ENCODE peak calls at places on chromosomes 13 and 19, in six cellular contexts. One of them, this sample, is unnamed.

GRCh38 chr13:40484101-40484800 is 182.2 kb downstream of the FOXO1 start:
- DNase-seq in HepG2: no peak
- DNase-seq in GM12878: no peak
- DNase-seq in H1: no peak
- DNase-seq in K562: no peak
- DNase-seq in HCT116: no peak
- DNase-seq in this sample: no peak

GRCh38 chr13:29935309-29935981 is 85.0 kb upstream of the UBL3 start:
- DNase-seq in HepG2: no peak
- DNase-seq in GM12878: peak; percentile 74
- DNase-seq in H1: no peak
- DNase-seq in K562: no peak
- DNase-seq in HCT116: no peak
- DNase-seq in this sample: no peak

GRCh38 chr19:55527197-55528029 is 9.5 kb downstream of the SBK2 start:
- DNase-seq in HepG2: no peak
- DNase-seq in GM12878: no peak
- DNase-seq in H1: no peak
- DNase-seq in K562: no peak
- DNase-seq in HCT116: no peak
- DNase-seq in this sample: no peak

GRCh38 chr13:19882231-19882630 is 18.8 kb upstream of the ZMYM5 start:
- DNase-seq in HepG2: no peak
- DNase-seq in GM12878: no peak
- DNase-seq in H1: no peak
- DNase-seq in K562: no peak
- DNase-seq in HCT116: no peak
- DNase-seq in this sample: no peak

GRCh38 chr19:46068345-46069258 is 27.8 kb upstream of the IGFL4 start:
- DNase-seq in HepG2: peak; percentile 92
- DNase-seq in GM12878: no peak
- DNase-seq in H1: no peak
- DNase-seq in K562: no peak
- DNase-seq in HCT116: peak; percentile 89
- DNase-seq in this sample: no peak

GRCh38 chr19:46191356-46191755 is 38.2 kb upstream of the IGFL1 start:
- DNase-seq in HepG2: no peak
- DNase-seq in GM12878: no peak
- DNase-seq in H1: no peak
- DNase-seq in K562: no peak
- DNase-seq in HCT116: no peak
- DNase-seq in this sample: no peak

GRCh38 chr13:45196091-45196490 is 4.8 kb downstream of the KCTD4 start:
- DNase-seq in HepG2: no peak
- DNase-seq in GM12878: no peak
- DNase-seq in H1: no peak
- DNase-seq in K562: no peak
- DNase-seq in HCT116: no peak
- DNase-seq in this sample: no peak

GRCh38 chr19:3970313-3970807 is 539 bp downstream of the DAPK3 start:
- DNase-seq in HepG2: no peak
- DNase-seq in GM12878: no peak
- DNase-seq in H1: no peak
- DNase-seq in K562: no peak
- DNase-seq in HCT116: no peak
- DNase-seq in this sample: no peak

GRCh38 chr19:3644351-3645066 is 17.9 kb upstream of the CACTIN start:
- DNase-seq in HepG2: no peak
- DNase-seq in GM12878: no peak
- DNase-seq in H1: no peak
- DNase-seq in K562: no peak
- DNase-seq in HCT116: no peak
- DNase-seq in this sample: no peak

GRCh38 chr19:38210458-38210987 is 13.5 kb downstream of the DPF1 start:
- DNase-seq in HepG2: no peak
- DNase-seq in GM12878: no peak
- DNase-seq in H1: no peak
- DNase-seq in K562: peak; percentile 66
- DNase-seq in HCT116: no peak
- DNase-seq in this sample: peak; percentile 58

GRCh38 chr19:7871280-7871529 is 3.0 kb downstream of the PRR36 start:
- DNase-seq in HepG2: no peak
- DNase-seq in GM12878: no peak
- DNase-seq in H1: no peak
- DNase-seq in K562: no peak
- DNase-seq in HCT116: no peak
- DNase-seq in this sample: peak; percentile 77

GRCh38 chr19:29630661-29631060 is 24.6 kb downstream of the POP4 start:
- DNase-seq in HepG2: no peak
- DNase-seq in GM12878: no peak
- DNase-seq in H1: no peak
- DNase-seq in K562: no peak
- DNase-seq in HCT116: no peak
- DNase-seq in this sample: no peak

GRCh38 chr13:64688893-64689677 is 2541.1 kb downstream of the PCDH9 start:
- DNase-seq in HepG2: no peak
- DNase-seq in GM12878: no peak
- DNase-seq in H1: no peak
- DNase-seq in K562: no peak
- DNase-seq in HCT116: no peak
- DNase-seq in this sample: no peak

GRCh38 chr13:90414691-90415596 is 932.5 kb upstream of the MIR17HG start:
- DNase-seq in HepG2: no peak
- DNase-seq in GM12878: no peak
- DNase-seq in H1: no peak
- DNase-seq in K562: no peak
- DNase-seq in HCT116: peak; percentile 4
- DNase-seq in this sample: no peak

GRCh38 chr13:110565296-110565695 is 3.8 kb upstream of the RAB20 start:
- DNase-seq in HepG2: no peak
- DNase-seq in GM12878: no peak
- DNase-seq in H1: no peak
- DNase-seq in K562: no peak
- DNase-seq in HCT116: no peak
- DNase-seq in this sample: no peak

GRCh38 chr19:17114414-17114831 is 38.8 kb downstream of the MYO9B start:
- DNase-seq in HepG2: no peak
- DNase-seq in GM12878: no peak
- DNase-seq in H1: no peak
- DNase-seq in K562: no peak
- DNase-seq in HCT116: no peak
- DNase-seq in this sample: no peak

GRCh38 chr19:13132471-13133166 is 14.6 kb downstream of the NACC1 start:
- DNase-seq in HepG2: no peak
- DNase-seq in GM12878: no peak
- DNase-seq in H1: no peak
- DNase-seq in K562: no peak
- DNase-seq in HCT116: no peak
- DNase-seq in this sample: no peak

GRCh38 chr19:29785955-29786589 is 25.7 kb upstream of the CCNE1 start:
- DNase-seq in HepG2: no peak
- DNase-seq in GM12878: no peak
- DNase-seq in H1: no peak
- DNase-seq in K562: peak; percentile 44
- DNase-seq in HCT116: peak; percentile 6
- DNase-seq in this sample: no peak

DNA sequence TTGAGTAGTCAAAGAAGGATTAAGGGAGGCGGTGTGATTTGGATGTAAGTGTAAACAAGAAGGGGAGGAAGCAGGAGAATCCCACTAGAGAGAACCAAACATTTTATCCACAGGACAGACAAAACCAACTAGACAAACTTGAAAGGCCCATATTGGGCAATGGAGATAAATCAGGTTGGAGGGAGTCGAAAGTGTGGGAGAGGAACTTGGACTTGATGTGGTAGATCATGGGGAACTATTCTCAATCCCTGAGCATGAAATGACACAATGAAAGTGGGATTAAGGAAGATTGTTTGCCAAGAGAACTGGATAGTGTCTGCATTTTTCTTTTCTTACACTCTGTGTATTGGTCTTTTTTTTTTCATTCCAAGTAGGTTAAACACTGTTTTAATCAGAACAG is 17.9 kb downstream of the GPR183 start:
- DNase-seq in HepG2: no peak
- DNase-seq in GM12878: no peak
- DNase-seq in H1: no peak
- DNase-seq in K562: no peak
- DNase-seq in HCT116: no peak
- DNase-seq in this sample: no peak
- H3K36me3 ChIP-seq in HepG2: peaks cover 6% of the 10 kb centered on the region
- H3K36me3 ChIP-seq in GM12878: peaks cover 1% of the 10 kb centered on the region
- H3K36me3 ChIP-seq in H1: no peaks in the 10 kb centered on the region
- H3K36me3 ChIP-seq in K562: peaks cover 8% of the 10 kb centered on the region
- H3K36me3 ChIP-seq in HCT116: no peaks in the 10 kb centered on the region
- H3K36me3 ChIP-seq in this sample: peaks cover 7% of the 10 kb centered on the region

DNA sequence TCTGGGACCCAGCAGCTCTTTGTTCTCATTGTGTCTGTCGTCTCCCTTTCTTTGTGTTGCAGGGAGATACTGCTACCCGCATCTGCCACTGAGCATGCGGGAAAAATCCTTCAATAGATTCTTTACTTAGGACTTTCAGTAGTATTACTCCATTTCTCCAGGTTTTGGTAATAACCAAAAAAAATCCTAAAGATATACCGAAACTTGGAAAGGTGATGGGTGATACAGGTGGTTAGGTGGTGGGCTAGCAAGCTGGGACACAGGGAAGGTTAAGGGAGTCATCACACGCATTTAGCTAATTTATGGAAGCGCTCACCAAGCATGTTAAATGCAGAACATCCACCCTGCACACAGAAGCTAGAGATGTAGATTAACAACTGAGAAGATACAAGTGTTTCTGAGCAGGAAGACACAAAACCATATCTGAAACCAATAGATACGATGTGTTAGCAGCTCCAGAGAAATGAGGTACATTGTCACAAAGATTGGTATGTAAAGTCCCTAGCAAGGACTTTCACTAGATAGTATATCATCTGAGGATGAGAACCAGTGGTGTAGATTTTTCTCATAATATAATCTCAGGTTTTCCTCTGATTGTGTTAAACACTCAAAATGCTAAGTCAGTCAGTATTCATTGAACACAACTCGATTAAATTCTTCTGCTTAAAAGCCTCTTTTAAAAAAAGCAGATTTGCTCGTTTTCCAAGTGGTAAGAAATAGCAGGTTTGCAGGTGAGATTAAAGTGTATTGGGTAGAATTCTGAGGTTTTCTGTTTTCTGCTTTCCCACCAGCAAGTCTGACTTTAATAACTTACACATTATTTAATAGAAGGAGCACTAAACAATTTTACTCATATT is 1.3 kb upstream of the SLAIN1 start:
- DNase-seq in HepG2: no peak
- DNase-seq in GM12878: no peak
- DNase-seq in H1: no peak
- DNase-seq in K562: no peak
- DNase-seq in HCT116: no peak
- DNase-seq in this sample: no peak
- TF ChIP-seq ZNF274 in HepG2: no peak
- TF ChIP-seq ZNF274 in GM12878: no peak
- TF ChIP-seq ZNF274 in H1: no peak
- TF ChIP-seq ZNF274 in K562: no peak
- TF ChIP-seq ZNF274 in HCT116: no peak
- TF ChIP-seq ZNF274 in this sample: no peak

GRCh38 chr13:99373436-99373835 is 66.2 kb upstream of the GPR183 start:
- DNase-seq in HepG2: no peak
- DNase-seq in GM12878: no peak
- DNase-seq in H1: no peak
- DNase-seq in K562: no peak
- DNase-seq in HCT116: no peak
- DNase-seq in this sample: no peak
- H3K36me3 ChIP-seq in HepG2: peaks cover 29% of the 10 kb centered on the region
- H3K36me3 ChIP-seq in GM12878: no peaks in the 10 kb centered on the region
- H3K36me3 ChIP-seq in H1: peaks cover 8% of the 10 kb centered on the region
- H3K36me3 ChIP-seq in K562: peaks cover 20% of the 10 kb centered on the region
- H3K36me3 ChIP-seq in HCT116: peaks cover 5% of the 10 kb centered on the region
- H3K36me3 ChIP-seq in this sample: peaks cover 7% of the 10 kb centered on the region

DNA sequence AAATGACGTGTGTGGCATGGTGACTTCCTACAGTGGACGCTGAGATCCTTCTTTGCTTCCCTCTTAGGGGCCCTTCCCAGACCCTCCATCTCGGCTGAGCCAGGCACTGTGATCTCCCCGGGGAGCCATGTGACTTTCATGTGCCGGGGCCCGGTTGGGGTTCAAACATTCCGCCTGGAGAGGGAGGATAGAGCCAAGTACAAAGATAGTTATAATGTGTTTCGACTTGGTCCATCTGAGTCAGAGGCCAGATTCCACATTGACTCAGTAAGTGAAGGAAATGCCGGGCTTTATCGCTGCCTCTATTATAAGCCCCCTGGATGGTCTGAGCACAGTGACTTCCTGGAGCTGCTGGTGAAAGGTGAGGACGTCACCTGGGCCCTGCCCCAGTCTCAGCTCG is 5.2 kb downstream of the LAIR2 start:
- DNase-seq in HepG2: peak; percentile 40
- DNase-seq in GM12878: no peak
- DNase-seq in H1: no peak
- DNase-seq in K562: no peak
- DNase-seq in HCT116: no peak
- DNase-seq in this sample: no peak
- TF ChIP-seq ZNF274 in HepG2: no peak
- TF ChIP-seq ZNF274 in GM12878: no peak
- TF ChIP-seq ZNF274 in H1: no peak
- TF ChIP-seq ZNF274 in K562: no peak
- TF ChIP-seq ZNF274 in HCT116: no peak
- TF ChIP-seq ZNF274 in this sample: no peak